ENCODE peak calls at places on chromosomes 11 and 22, in nine cellular contexts. One of them, this sample, is unnamed.

GRCh38 chr11:128361451-128362020 is 225.8 kb downstream of the ETS1 start:
- DNase-seq in Karpas-422: no peak
- DNase-seq in trophoblast cell: no peak
- DNase-seq in tibial artery: no peak
- DNase-seq in CD8-positive, alpha-beta memory T cell: no peak
- DNase-seq in GM23338: no peak
- DNase-seq in coronary artery: no peak
- DNase-seq in PC-3: peak; percentile 58
- DNase-seq in brain microvascular endothelial cell: peak; percentile 77
- DNase-seq in this sample: no peak

GRCh38 chr11:8293171-8293570 is 29.5 kb upstream of the LMO1 start:
- DNase-seq in Karpas-422: no peak
- DNase-seq in trophoblast cell: no peak
- DNase-seq in tibial artery: no peak
- DNase-seq in CD8-positive, alpha-beta memory T cell: no peak
- DNase-seq in GM23338: no peak
- DNase-seq in coronary artery: peak; percentile 54
- DNase-seq in PC-3: no peak
- DNase-seq in brain microvascular endothelial cell: no peak
- DNase-seq in this sample: no peak

GRCh38 chr11:112656772-112657428 is 304.3 kb upstream of the NCAM1 start:
- DNase-seq in Karpas-422: no peak
- DNase-seq in trophoblast cell: peak; percentile 69
- DNase-seq in tibial artery: no peak
- DNase-seq in CD8-positive, alpha-beta memory T cell: no peak
- DNase-seq in GM23338: no peak
- DNase-seq in coronary artery: no peak
- DNase-seq in PC-3: peak; percentile 12
- DNase-seq in brain microvascular endothelial cell: peak; percentile 73
- DNase-seq in this sample: no peak

GRCh38 chr11:122248130-122248529 is 132.1 kb upstream of the BLID start:
- DNase-seq in Karpas-422: no peak
- DNase-seq in trophoblast cell: no peak
- DNase-seq in tibial artery: no peak
- DNase-seq in CD8-positive, alpha-beta memory T cell: no peak
- DNase-seq in GM23338: no peak
- DNase-seq in coronary artery: no peak
- DNase-seq in PC-3: no peak
- DNase-seq in brain microvascular endothelial cell: no peak
- DNase-seq in this sample: no peak

GRCh38 chr11:48043998-48044512 is 63.7 kb downstream of the PTPRJ start:
- DNase-seq in Karpas-422: peak; percentile 42
- DNase-seq in trophoblast cell: no peak
- DNase-seq in tibial artery: no peak
- DNase-seq in CD8-positive, alpha-beta memory T cell: no peak
- DNase-seq in GM23338: no peak
- DNase-seq in coronary artery: no peak
- DNase-seq in PC-3: no peak
- DNase-seq in brain microvascular endothelial cell: no peak
- DNase-seq in this sample: no peak

GRCh38 chr11:124897681-124898680 is at the start of gene ROBO4:
- DNase-seq in Karpas-422: no peak
- DNase-seq in trophoblast cell: no peak
- DNase-seq in tibial artery: peak; percentile 79
- DNase-seq in CD8-positive, alpha-beta memory T cell: no peak
- DNase-seq in GM23338: no peak
- DNase-seq in coronary artery: peak; percentile 72
- DNase-seq in PC-3: peak; percentile 97
- DNase-seq in brain microvascular endothelial cell: peak; percentile 91
- DNase-seq in this sample: no peak

GRCh38 chr11:61607920-61608599 is 27.2 kb upstream of the SYT7 start:
- DNase-seq in Karpas-422: no peak
- DNase-seq in trophoblast cell: no peak
- DNase-seq in tibial artery: no peak
- DNase-seq in CD8-positive, alpha-beta memory T cell: no peak
- DNase-seq in GM23338: no peak
- DNase-seq in coronary artery: no peak
- DNase-seq in PC-3: no peak
- DNase-seq in brain microvascular endothelial cell: no peak
- DNase-seq in this sample: no peak

GRCh38 chr11:65290448-65291165 is 24.1 kb upstream of the CDC42EP2 start:
- DNase-seq in Karpas-422: no peak
- DNase-seq in trophoblast cell: peak; percentile 29
- DNase-seq in tibial artery: peak; percentile 94
- DNase-seq in CD8-positive, alpha-beta memory T cell: no peak
- DNase-seq in GM23338: no peak
- DNase-seq in coronary artery: peak; percentile 92
- DNase-seq in PC-3: peak; percentile 41
- DNase-seq in brain microvascular endothelial cell: peak; percentile 98
- DNase-seq in this sample: no peak

GRCh38 chr11:85828640-85828978 is 17.7 kb upstream of the SYTL2 start:
- DNase-seq in Karpas-422: no peak
- DNase-seq in trophoblast cell: no peak
- DNase-seq in tibial artery: no peak
- DNase-seq in CD8-positive, alpha-beta memory T cell: no peak
- DNase-seq in GM23338: no peak
- DNase-seq in coronary artery: no peak
- DNase-seq in PC-3: no peak
- DNase-seq in brain microvascular endothelial cell: no peak
- DNase-seq in this sample: no peak

GRCh38 chr11:72045849-72046248 is 34.5 kb downstream of the NUMA1 start:
- DNase-seq in Karpas-422: no peak
- DNase-seq in trophoblast cell: no peak
- DNase-seq in tibial artery: no peak
- DNase-seq in CD8-positive, alpha-beta memory T cell: no peak
- DNase-seq in GM23338: no peak
- DNase-seq in coronary artery: no peak
- DNase-seq in PC-3: no peak
- DNase-seq in brain microvascular endothelial cell: no peak
- DNase-seq in this sample: no peak

GRCh38 chr11:77201991-77202841 is 74.2 kb downstream of the MYO7A start:
- DNase-seq in Karpas-422: no peak
- DNase-seq in trophoblast cell: no peak
- DNase-seq in tibial artery: peak; percentile 44
- DNase-seq in CD8-positive, alpha-beta memory T cell: no peak
- DNase-seq in GM23338: no peak
- DNase-seq in coronary artery: no peak
- DNase-seq in PC-3: no peak
- DNase-seq in brain microvascular endothelial cell: no peak
- DNase-seq in this sample: no peak

GRCh38 chr22:48824673-48825651 is 1002.7 kb downstream of the BRD1 start:
- DNase-seq in Karpas-422: no peak
- DNase-seq in trophoblast cell: no peak
- DNase-seq in tibial artery: peak; percentile 53
- DNase-seq in CD8-positive, alpha-beta memory T cell: no peak
- DNase-seq in GM23338: no peak
- DNase-seq in coronary artery: no peak
- DNase-seq in PC-3: no peak
- DNase-seq in brain microvascular endothelial cell: no peak
- DNase-seq in this sample: no peak

DNA sequence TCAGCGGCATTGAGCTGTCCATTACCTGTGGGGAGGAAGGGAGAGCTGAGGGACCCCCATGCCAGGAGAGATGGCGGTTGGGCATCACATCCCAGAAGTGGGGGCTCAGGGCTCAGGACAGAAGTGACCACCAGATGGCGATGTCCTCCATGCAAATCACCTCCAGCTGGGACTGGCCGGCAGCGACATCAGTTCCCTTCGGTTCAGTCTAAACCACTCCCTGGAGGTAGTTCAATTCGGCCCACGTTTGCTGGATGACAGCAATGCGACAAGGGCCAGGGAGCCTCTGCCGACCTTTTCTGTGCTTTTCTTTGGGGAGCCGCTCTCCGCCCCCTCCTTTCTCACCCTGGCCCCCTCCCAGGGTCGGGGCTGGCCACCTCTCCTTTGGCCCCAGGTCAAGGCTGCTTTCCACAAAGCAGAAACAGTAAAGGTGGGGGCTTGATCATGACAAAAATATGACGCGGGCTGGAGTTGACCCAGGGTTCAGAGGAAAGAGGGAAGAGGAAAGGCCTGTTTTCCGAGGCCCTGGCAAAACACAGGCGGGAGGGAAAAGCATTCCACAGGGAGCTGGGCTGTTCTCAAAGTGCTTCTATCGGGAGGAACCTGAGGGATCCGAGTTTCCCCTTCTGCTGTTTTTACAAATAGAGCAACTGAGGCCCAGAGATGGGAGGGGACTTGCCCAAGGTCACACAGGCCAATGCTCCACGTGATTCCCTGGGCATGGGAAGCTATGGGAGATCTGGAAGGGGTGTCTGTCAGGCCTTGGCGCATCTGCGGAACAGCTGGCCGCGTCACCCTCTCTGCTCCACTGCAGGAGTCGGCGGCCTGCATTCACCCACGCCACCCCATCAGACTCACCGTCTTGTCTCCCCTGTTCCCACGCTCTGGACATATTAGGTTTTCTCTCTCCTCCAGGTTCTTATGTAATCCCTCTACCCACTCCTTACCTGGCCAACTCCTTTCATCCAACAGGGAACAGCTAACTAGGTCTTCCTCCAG is 54.7 kb downstream of the FBXO7 start:
- DNase-seq in Karpas-422: peak; percentile 79
- DNase-seq in trophoblast cell: peak; percentile 77
- DNase-seq in tibial artery: peak; percentile 92
- DNase-seq in CD8-positive, alpha-beta memory T cell: peak; percentile 19
- DNase-seq in GM23338: peak; percentile 93
- DNase-seq in coronary artery: peak; percentile 87
- DNase-seq in PC-3: peak; percentile 69
- DNase-seq in brain microvascular endothelial cell: peak; percentile 72
- DNase-seq in this sample: peak; percentile 62
- H3K27ac ChIP-seq in Karpas-422: no peak overlapping the region
- H3K27ac ChIP-seq in trophoblast cell: peak overlapping the region; percentile 6
- H3K27ac ChIP-seq in tibial artery: peak overlapping the region; percentile 38
- H3K27ac ChIP-seq in CD8-positive, alpha-beta memory T cell: no peak overlapping the region
- H3K27ac ChIP-seq in GM23338: no peak overlapping the region
- H3K27ac ChIP-seq in coronary artery: peak overlapping the region; percentile 3
- H3K27ac ChIP-seq in PC-3: no peak overlapping the region
- H3K27ac ChIP-seq in brain microvascular endothelial cell: no peak overlapping the region
- H3K27ac ChIP-seq in this sample: no peak overlapping the region

GRCh38 chr11:68137833-68138232 is 16.6 kb upstream of the CHKA start:
- DNase-seq in Karpas-422: no peak
- DNase-seq in trophoblast cell: no peak
- DNase-seq in tibial artery: peak; percentile 1
- DNase-seq in CD8-positive, alpha-beta memory T cell: no peak
- DNase-seq in GM23338: no peak
- DNase-seq in coronary artery: no peak
- DNase-seq in PC-3: no peak
- DNase-seq in brain microvascular endothelial cell: no peak
- DNase-seq in this sample: no peak
- H3K4me3 ChIP-seq in Karpas-422: no peak overlapping the region
- H3K4me3 ChIP-seq in trophoblast cell: no peak overlapping the region
- H3K4me3 ChIP-seq in tibial artery: no peak overlapping the region
- H3K4me3 ChIP-seq in CD8-positive, alpha-beta memory T cell: no peak overlapping the region
- H3K4me3 ChIP-seq in GM23338: no peak overlapping the region
- H3K4me3 ChIP-seq in coronary artery: no peak overlapping the region
- H3K4me3 ChIP-seq in PC-3: peak overlapping the region; percentile 2
- H3K4me3 ChIP-seq in brain microvascular endothelial cell: no peak overlapping the region
- H3K4me3 ChIP-seq in this sample: no peak overlapping the region

GRCh38 chr11:118417801-118418200 is 16.4 kb downstream of the ATP5MG start:
- DNase-seq in Karpas-422: no peak
- DNase-seq in trophoblast cell: peak; percentile 68
- DNase-seq in tibial artery: no peak
- DNase-seq in CD8-positive, alpha-beta memory T cell: no peak
- DNase-seq in GM23338: no peak
- DNase-seq in coronary artery: no peak
- DNase-seq in PC-3: peak; percentile 77
- DNase-seq in brain microvascular endothelial cell: no peak
- DNase-seq in this sample: no peak

GRCh38 chr11:118415739-118416068 is 14.3 kb downstream of the ATP5MG start:
- DNase-seq in Karpas-422: peak; percentile 78
- DNase-seq in trophoblast cell: peak; percentile 82
- DNase-seq in tibial artery: no peak
- DNase-seq in CD8-positive, alpha-beta memory T cell: no peak
- DNase-seq in GM23338: peak; percentile 76
- DNase-seq in coronary artery: no peak
- DNase-seq in PC-3: peak; percentile 97
- DNase-seq in brain microvascular endothelial cell: peak; percentile 95
- DNase-seq in this sample: no peak

GRCh38 chr11:118412921-118413320 is 11.5 kb downstream of the ATP5MG start:
- DNase-seq in Karpas-422: no peak
- DNase-seq in trophoblast cell: no peak
- DNase-seq in tibial artery: no peak
- DNase-seq in CD8-positive, alpha-beta memory T cell: no peak
- DNase-seq in GM23338: no peak
- DNase-seq in coronary artery: no peak
- DNase-seq in PC-3: no peak
- DNase-seq in brain microvascular endothelial cell: no peak
- DNase-seq in this sample: no peak

GRCh38 chr11:118418770-118419169 is 17.4 kb downstream of the ATP5MG start:
- DNase-seq in Karpas-422: no peak
- DNase-seq in trophoblast cell: no peak
- DNase-seq in tibial artery: no peak
- DNase-seq in CD8-positive, alpha-beta memory T cell: no peak
- DNase-seq in GM23338: no peak
- DNase-seq in coronary artery: no peak
- DNase-seq in PC-3: no peak
- DNase-seq in brain microvascular endothelial cell: no peak
- DNase-seq in this sample: no peak

GRCh38 chr11:118415051-118415738 is 13.8 kb downstream of the ATP5MG start:
- DNase-seq in Karpas-422: no peak
- DNase-seq in trophoblast cell: no peak
- DNase-seq in tibial artery: no peak
- DNase-seq in CD8-positive, alpha-beta memory T cell: no peak
- DNase-seq in GM23338: no peak
- DNase-seq in coronary artery: no peak
- DNase-seq in PC-3: no peak
- DNase-seq in brain microvascular endothelial cell: no peak
- DNase-seq in this sample: no peak
- H3K27ac ChIP-seq in Karpas-422: peak overlapping the region; percentile 92
- H3K27ac ChIP-seq in trophoblast cell: no peak overlapping the region
- H3K27ac ChIP-seq in tibial artery: no peak overlapping the region
- H3K27ac ChIP-seq in CD8-positive, alpha-beta memory T cell: peak overlapping the region; percentile 10
- H3K27ac ChIP-seq in GM23338: peak overlapping the region; percentile 88
- H3K27ac ChIP-seq in coronary artery: no peak overlapping the region
- H3K27ac ChIP-seq in PC-3: no peak overlapping the region
- H3K27ac ChIP-seq in brain microvascular endothelial cell: peak overlapping the region; percentile 17
- H3K27ac ChIP-seq in this sample: no peak overlapping the region

GRCh38 chr11:118610220-118610772 is 2.9 kb downstream of the PHLDB1 start:
- DNase-seq in Karpas-422: no peak
- DNase-seq in trophoblast cell: no peak
- DNase-seq in tibial artery: no peak
- DNase-seq in CD8-positive, alpha-beta memory T cell: peak; percentile 9
- DNase-seq in GM23338: peak; percentile 58
- DNase-seq in coronary artery: no peak
- DNase-seq in PC-3: no peak
- DNase-seq in brain microvascular endothelial cell: no peak
- DNase-seq in this sample: peak; percentile 14
- H3K4me3 ChIP-seq in Karpas-422: no peak overlapping the region
- H3K4me3 ChIP-seq in trophoblast cell: no peak overlapping the region
- H3K4me3 ChIP-seq in tibial artery: peak overlapping the region; percentile 70
- H3K4me3 ChIP-seq in CD8-positive, alpha-beta memory T cell: peak overlapping the region; percentile 43
- H3K4me3 ChIP-seq in GM23338: peak overlapping the region; percentile 72
- H3K4me3 ChIP-seq in coronary artery: peak overlapping the region; percentile 90
- H3K4me3 ChIP-seq in PC-3: no peak overlapping the region
- H3K4me3 ChIP-seq in brain microvascular endothelial cell: peak overlapping the region; percentile 85
- H3K4me3 ChIP-seq in this sample: peak overlapping the region; percentile 61

GRCh38 chr11:46590740-46591606 is 2.9 kb downstream of the AMBRA1 start:
- DNase-seq in Karpas-422: no peak
- DNase-seq in trophoblast cell: no peak
- DNase-seq in tibial artery: no peak
- DNase-seq in CD8-positive, alpha-beta memory T cell: no peak
- DNase-seq in GM23338: no peak
- DNase-seq in coronary artery: no peak
- DNase-seq in PC-3: no peak
- DNase-seq in brain microvascular endothelial cell: no peak
- DNase-seq in this sample: no peak
- H3K27ac ChIP-seq in Karpas-422: no peak overlapping the region
- H3K27ac ChIP-seq in trophoblast cell: no peak overlapping the region
- H3K27ac ChIP-seq in tibial artery: peak overlapping the region; percentile 14
- H3K27ac ChIP-seq in CD8-positive, alpha-beta memory T cell: no peak overlapping the region
- H3K27ac ChIP-seq in GM23338: peak overlapping the region; percentile 39
- H3K27ac ChIP-seq in coronary artery: no peak overlapping the region
- H3K27ac ChIP-seq in PC-3: no peak overlapping the region
- H3K27ac ChIP-seq in brain microvascular endothelial cell: no peak overlapping the region
- H3K27ac ChIP-seq in this sample: no peak overlapping the region

GRCh38 chr11:69774354-69775162 is 583 bp downstream of the FGF4 start:
- DNase-seq in Karpas-422: no peak
- DNase-seq in trophoblast cell: no peak
- DNase-seq in tibial artery: no peak
- DNase-seq in CD8-positive, alpha-beta memory T cell: no peak
- DNase-seq in GM23338: peak; percentile 54
- DNase-seq in coronary artery: no peak
- DNase-seq in PC-3: no peak
- DNase-seq in brain microvascular endothelial cell: no peak
- DNase-seq in this sample: no peak
- H3K4me3 ChIP-seq in Karpas-422: no peak overlapping the region
- H3K4me3 ChIP-seq in trophoblast cell: no peak overlapping the region
- H3K4me3 ChIP-seq in tibial artery: no peak overlapping the region
- H3K4me3 ChIP-seq in CD8-positive, alpha-beta memory T cell: no peak overlapping the region
- H3K4me3 ChIP-seq in GM23338: peak overlapping the region; percentile 60
- H3K4me3 ChIP-seq in coronary artery: no peak overlapping the region
- H3K4me3 ChIP-seq in PC-3: no peak overlapping the region
- H3K4me3 ChIP-seq in brain microvascular endothelial cell: no peak overlapping the region
- H3K4me3 ChIP-seq in this sample: no peak overlapping the region

This sample was measured in CD8-positive, alpha-beta T cell.